ENCODE peak calls at places on chromosomes 2 and 18, in five cellular contexts. V is NCI-H1092 treated with DMSO at 0.1 percent for 48 hours, Z is esophagus squamous epithelium, O is BE2C, I is fibroblast of the aortic adventitia. F is an unnamed sample.
A peak's percentile ranks its signal among the peaks of the same experiment; 100 is the strongest.

GRCh38 chr18:6781179-6781714 is 51.7 kb downstream of the ARHGAP28 start:
- DNase-seq in V (no peak), Z (no peak), O (peak; percentile 75), I (no peak), F (no peak)

GRCh38 chr2:114049826-114050225 is 159.9 kb downstream of the ACTR3 start:
- DNase-seq in V (no peak), Z (no peak), O (no peak), I (no peak), F (no peak)

GRCh38 chr18:68847219-68847860 is 49.5 kb downstream of the CCDC102B start:
- DNase-seq in V (peak; percentile 48), Z (no peak), O (no peak), I (peak; percentile 66), F (peak; percentile 1)

GRCh38 chr2:68653034-68653433 is 9.7 kb downstream of the PROKR1 start:
- DNase-seq in V (no peak), Z (no peak), O (no peak), I (no peak), F (no peak)

GRCh38 chr2:219509780-219510511 is 4.3 kb upstream of the ASIC4 start:
- DNase-seq in V (peak; percentile 64), Z (no peak), O (peak; percentile 86), I (peak; percentile 52), F (peak; percentile 64)

GRCh38 chr2:53877556-53877955 is 17.8 kb upstream of the GPR75 start:
- DNase-seq in V (no peak), Z (no peak), O (no peak), I (peak; percentile 8), F (no peak)

GRCh38 chr2:73085691-73086090 is 14.2 kb upstream of the SFXN5 start:
- DNase-seq in V (peak; percentile 17), Z (peak; percentile 34), O (peak; percentile 77), I (peak; percentile 71), F (peak; percentile 81)

GRCh38 chr18:43161528-43161927 is 46.0 kb upstream of the RIT2 start:
- DNase-seq in V (no peak), Z (no peak), O (no peak), I (peak; percentile 70), F (no peak)

GRCh38 chr2:72236445-72237067 is 88.9 kb upstream of the CYP26B1 start:
- DNase-seq in V (no peak), Z (no peak), O (no peak), I (peak; percentile 93), F (no peak)

GRCh38 chr2:113298176-113298575 is 19.5 kb upstream of the PAX8 start:
- DNase-seq in V (no peak), Z (no peak), O (no peak), I (no peak), F (no peak)

GRCh38 chr2:151729416-151729811 is 4.9 kb downstream of the NEB start:
- DNase-seq in V (peak; percentile 5), Z (no peak), O (no peak), I (no peak), F (no peak)

GRCh38 chr2:239329972-239330572 is 70.7 kb downstream of the HDAC4 start:
- DNase-seq in V (peak; percentile 6), Z (no peak), O (peak; percentile 84), I (no peak), F (no peak)

GRCh38 chr2:234691968-234692955 is 195.4 kb upstream of the ARL4C start:
- DNase-seq in V (peak; percentile 76), Z (no peak), O (no peak), I (peak; percentile 44), F (no peak)

GRCh38 chr2:234474654-234475053 is 22.2 kb downstream of the ARL4C start:
- DNase-seq in V (no peak), Z (no peak), O (no peak), I (no peak), F (no peak)

GRCh38 chr2:220654322-220654721 is 917.8 kb downstream of the EPHA4 start:
- DNase-seq in V (no peak), Z (no peak), O (no peak), I (no peak), F (no peak)

GRCh38 chr2:122300758-122301157 is 545.3 kb downstream of the TSN start:
- DNase-seq in V (no peak), Z (no peak), O (no peak), I (no peak), F (no peak)

GRCh38 chr18:45748531-45748930 is 24.6 kb downstream of the SLC14A1 start:
- DNase-seq in V (no peak), Z (no peak), O (no peak), I (peak; percentile 37), F (no peak)

GRCh38 chr18:66553824-66554223 is 50.1 kb downstream of the CDH19 start:
- DNase-seq in V (no peak), Z (no peak), O (no peak), I (no peak), F (no peak)

GRCh38 chr2:197079832-197080555 is 153.5 kb upstream of the PGAP1 start:
- DNase-seq in V (no peak), Z (no peak), O (peak; percentile 81), I (peak; percentile 39), F (no peak)

GRCh38 chr2:122117371-122117770 is 361.9 kb downstream of the TSN start:
- DNase-seq in V (no peak), Z (no peak), O (no peak), I (no peak), F (no peak)

GRCh38 chr2:67828066-67828465 is 234.7 kb downstream of the C1D start:
- DNase-seq in V (no peak), Z (no peak), O (no peak), I (no peak), F (no peak)

GRCh38 chr2:97760480-97761049 is 47.2 kb downstream of the ZAP70 start:
- DNase-seq in V (no peak), Z (no peak), O (no peak), I (no peak), F (peak; percentile 30)

GRCh38 chr2:25161055-25161781 is 7.2 kb downstream of the POMC start:
- DNase-seq in V (no peak), Z (peak; percentile 18), O (no peak), I (peak; percentile 13), F (peak; percentile 76)

GRCh38 chr18:76349067-76349715 is 145.9 kb downstream of the ZNF516 start:
- DNase-seq in V (peak; percentile 85), Z (no peak), O (peak; percentile 52), I (peak; percentile 79), F (peak; percentile 67)

GRCh38 chr2:89781962-89782361 is 1090.5 kb downstream of the RPIA start:
- DNase-seq in V (no peak), Z (no peak), O (no peak), I (no peak), F (no peak)

GRCh38 chr2:100212820-100213219 is 70.4 kb upstream of the AFF3 start:
- DNase-seq in V (no peak), Z (no peak), O (no peak), I (no peak), F (no peak)

GRCh38 chr2:8418721-8419120 is 263.1 kb upstream of the ID2 start:
- DNase-seq in V (no peak), Z (no peak), O (no peak), I (no peak), F (no peak)

GRCh38 chr18:49755489-49755888 is 57.8 kb downstream of the ACAA2 start:
- DNase-seq in V (no peak), Z (no peak), O (no peak), I (no peak), F (no peak)

GRCh38 chr18:50720281-50720680 is 99.5 kb downstream of the MRO start:
- DNase-seq in V (no peak), Z (no peak), O (no peak), I (no peak), F (no peak)

GRCh38 chr2:154093856-154094255 is 222.1 kb downstream of the GALNT13 start:
- DNase-seq in V (no peak), Z (no peak), O (no peak), I (no peak), F (no peak)

GRCh38 chr2:181058378-181059269 is 78.2 kb downstream of the UBE2E3 start:
- DNase-seq in V (peak; percentile 11), Z (no peak), O (peak; percentile 16), I (peak; percentile 53), F (peak; percentile 49)

GRCh38 chr2:42823744-42824453 is 31.5 kb upstream of the HAAO start:
- DNase-seq in V (no peak), Z (no peak), O (no peak), I (peak; percentile 53), F (no peak)

GRCh38 chr2:111905990-111906735 is 7.8 kb downstream of the MERTK start:
- DNase-seq in V (no peak), Z (no peak), O (no peak), I (no peak), F (no peak)

GRCh38 chr2:17620280-17620679 is 79.8 kb downstream of the VSNL1 start:
- DNase-seq in V (no peak), Z (no peak), O (no peak), I (peak; percentile 56), F (no peak)

GRCh38 chr2:36965751-36966369 is 476 bp downstream of the STRN start:
- DNase-seq in V (peak; percentile 49), Z (peak; percentile 14), O (peak; percentile 51), I (peak; percentile 8), F (no peak)

GRCh38 chr2:39718483-39718882 is 52.8 kb downstream of the TMEM178A start:
- DNase-seq in V (no peak), Z (no peak), O (no peak), I (peak; percentile 57), F (no peak)

F was measured in B cell.